ENCODE peak calls at places on chromosomes 16 and 17, in eight cellular contexts. One of them, this sample, is unnamed.

GRCh38 chr17:19590912-19591551 is 57.4 kb downstream of the SLC47A1 start:
- DNase-seq in amniotic stem cell: no peak
- DNase-seq in GM04504: no peak
- DNase-seq in GM23248: no peak
- DNase-seq in stimulated activated CD8-positive, alpha-beta memory T cell treated with anti-CD3 and anti-CD28 coated beads, Interleukin-2, amount 100 ng/mL, for 48 hours: no peak
- DNase-seq in hepatic stellate cell: no peak
- DNase-seq in tibial artery: no peak
- DNase-seq in GM04503: no peak
- DNase-seq in this sample: no peak

GRCh38 chr17:50783193-50783660 is 15.9 kb upstream of the ANKRD40CL start:
- DNase-seq in amniotic stem cell: peak; percentile 23
- DNase-seq in tibial artery: peak; percentile 77
- DNase-seq in hepatic stellate cell: peak; percentile 91
- DNase-seq in GM04503: peak; percentile 26
- DNase-seq in GM04504: peak; percentile 58
- DNase-seq in GM23248: peak; percentile 85
- DNase-seq in stimulated activated CD8-positive, alpha-beta memory T cell treated with anti-CD3 and anti-CD28 coated beads, Interleukin-2, amount 100 ng/mL, for 48 hours: peak; percentile 65
- DNase-seq in this sample: peak; percentile 96

GRCh38 chr17:71251936-71252335 is 868.9 kb upstream of the SOX9 start:
- DNase-seq in GM04504: peak; percentile 40
- DNase-seq in GM04503: peak; percentile 60
- DNase-seq in stimulated activated CD8-positive, alpha-beta memory T cell treated with anti-CD3 and anti-CD28 coated beads, Interleukin-2, amount 100 ng/mL, for 48 hours: no peak
- DNase-seq in tibial artery: no peak
- DNase-seq in GM23248: peak; percentile 71
- DNase-seq in amniotic stem cell: no peak
- DNase-seq in hepatic stellate cell: no peak
- DNase-seq in this sample: no peak

GRCh38 chr16:57324649-57325223 is 33.8 kb upstream of the CCL22 start:
- DNase-seq in GM23248: no peak
- DNase-seq in hepatic stellate cell: no peak
- DNase-seq in GM04503: no peak
- DNase-seq in tibial artery: no peak
- DNase-seq in amniotic stem cell: no peak
- DNase-seq in GM04504: no peak
- DNase-seq in stimulated activated CD8-positive, alpha-beta memory T cell treated with anti-CD3 and anti-CD28 coated beads, Interleukin-2, amount 100 ng/mL, for 48 hours: no peak
- DNase-seq in this sample: no peak

GRCh38 chr17:32833526-32833925 is 43.4 kb downstream of the MYO1D start:
- DNase-seq in hepatic stellate cell: no peak
- DNase-seq in amniotic stem cell: no peak
- DNase-seq in GM23248: no peak
- DNase-seq in GM04504: no peak
- DNase-seq in GM04503: no peak
- DNase-seq in tibial artery: no peak
- DNase-seq in stimulated activated CD8-positive, alpha-beta memory T cell treated with anti-CD3 and anti-CD28 coated beads, Interleukin-2, amount 100 ng/mL, for 48 hours: no peak
- DNase-seq in this sample: no peak

GRCh38 chr16:15404792-15405191 is 9.2 kb downstream of the MPV17L start:
- DNase-seq in stimulated activated CD8-positive, alpha-beta memory T cell treated with anti-CD3 and anti-CD28 coated beads, Interleukin-2, amount 100 ng/mL, for 48 hours: no peak
- DNase-seq in GM04503: no peak
- DNase-seq in GM23248: peak; percentile 10
- DNase-seq in hepatic stellate cell: no peak
- DNase-seq in GM04504: no peak
- DNase-seq in tibial artery: peak; percentile 65
- DNase-seq in amniotic stem cell: no peak
- DNase-seq in this sample: no peak

GRCh38 chr16:49409121-49409520 is 35.5 kb downstream of the C16orf78 start:
- DNase-seq in hepatic stellate cell: no peak
- DNase-seq in GM04504: no peak
- DNase-seq in tibial artery: no peak
- DNase-seq in amniotic stem cell: no peak
- DNase-seq in stimulated activated CD8-positive, alpha-beta memory T cell treated with anti-CD3 and anti-CD28 coated beads, Interleukin-2, amount 100 ng/mL, for 48 hours: no peak
- DNase-seq in GM23248: no peak
- DNase-seq in GM04503: no peak
- DNase-seq in this sample: no peak

GRCh38 chr16:25950586-25951201 is 258.9 kb downstream of the HS3ST4 start:
- DNase-seq in GM23248: no peak
- DNase-seq in GM04504: no peak
- DNase-seq in stimulated activated CD8-positive, alpha-beta memory T cell treated with anti-CD3 and anti-CD28 coated beads, Interleukin-2, amount 100 ng/mL, for 48 hours: no peak
- DNase-seq in amniotic stem cell: no peak
- DNase-seq in tibial artery: no peak
- DNase-seq in GM04503: no peak
- DNase-seq in hepatic stellate cell: no peak
- DNase-seq in this sample: no peak

GRCh38 chr16:70267516-70267915 is 15.8 kb upstream of the EXOSC6 start:
- DNase-seq in hepatic stellate cell: peak; percentile 60
- DNase-seq in stimulated activated CD8-positive, alpha-beta memory T cell treated with anti-CD3 and anti-CD28 coated beads, Interleukin-2, amount 100 ng/mL, for 48 hours: no peak
- DNase-seq in GM04503: no peak
- DNase-seq in GM04504: no peak
- DNase-seq in amniotic stem cell: no peak
- DNase-seq in GM23248: peak; percentile 66
- DNase-seq in tibial artery: no peak
- DNase-seq in this sample: no peak

GRCh38 chr17:76394166-76394565 is 9.8 kb downstream of the SPHK1 start:
- DNase-seq in GM04503: no peak
- DNase-seq in stimulated activated CD8-positive, alpha-beta memory T cell treated with anti-CD3 and anti-CD28 coated beads, Interleukin-2, amount 100 ng/mL, for 48 hours: no peak
- DNase-seq in hepatic stellate cell: no peak
- DNase-seq in GM04504: no peak
- DNase-seq in tibial artery: no peak
- DNase-seq in GM23248: no peak
- DNase-seq in amniotic stem cell: no peak
- DNase-seq in this sample: no peak

GRCh38 chr17:50630524-50631194 is 4.0 kb upstream of the ABCC3 start:
- DNase-seq in GM23248: peak; percentile 49
- DNase-seq in GM04503: no peak
- DNase-seq in GM04504: no peak
- DNase-seq in hepatic stellate cell: no peak
- DNase-seq in tibial artery: no peak
- DNase-seq in amniotic stem cell: no peak
- DNase-seq in stimulated activated CD8-positive, alpha-beta memory T cell treated with anti-CD3 and anti-CD28 coated beads, Interleukin-2, amount 100 ng/mL, for 48 hours: peak; percentile 24
- DNase-seq in this sample: no peak

GRCh38 chr17:82494236-82495055 is 25.1 kb upstream of the FOXK2 start:
- DNase-seq in amniotic stem cell: peak; percentile 87
- DNase-seq in tibial artery: peak; percentile 95
- DNase-seq in GM04504: peak; percentile 91
- DNase-seq in stimulated activated CD8-positive, alpha-beta memory T cell treated with anti-CD3 and anti-CD28 coated beads, Interleukin-2, amount 100 ng/mL, for 48 hours: peak; percentile 73
- DNase-seq in GM23248: peak; percentile 93
- DNase-seq in GM04503: peak; percentile 90
- DNase-seq in hepatic stellate cell: peak; percentile 96
- DNase-seq in this sample: peak; percentile 96

GRCh38 chr16:28609631-28610594 is at the start of gene SULT1A1:
- DNase-seq in stimulated activated CD8-positive, alpha-beta memory T cell treated with anti-CD3 and anti-CD28 coated beads, Interleukin-2, amount 100 ng/mL, for 48 hours: no peak
- DNase-seq in GM23248: no peak
- DNase-seq in GM04504: no peak
- DNase-seq in amniotic stem cell: no peak
- DNase-seq in hepatic stellate cell: no peak
- DNase-seq in tibial artery: peak; percentile 58
- DNase-seq in GM04503: no peak
- DNase-seq in this sample: no peak

GRCh38 chr16:89993971-89994370 is 25.3 kb downstream of the DBNDD1 start:
- DNase-seq in stimulated activated CD8-positive, alpha-beta memory T cell treated with anti-CD3 and anti-CD28 coated beads, Interleukin-2, amount 100 ng/mL, for 48 hours: no peak
- DNase-seq in GM04503: no peak
- DNase-seq in hepatic stellate cell: no peak
- DNase-seq in GM23248: no peak
- DNase-seq in tibial artery: no peak
- DNase-seq in amniotic stem cell: no peak
- DNase-seq in GM04504: no peak
- DNase-seq in this sample: no peak

GRCh38 chr16:86713021-86713631 is 134.8 kb downstream of the FOXL1 start:
- DNase-seq in amniotic stem cell: no peak
- DNase-seq in GM04503: no peak
- DNase-seq in hepatic stellate cell: no peak
- DNase-seq in tibial artery: no peak
- DNase-seq in stimulated activated CD8-positive, alpha-beta memory T cell treated with anti-CD3 and anti-CD28 coated beads, Interleukin-2, amount 100 ng/mL, for 48 hours: no peak
- DNase-seq in GM23248: no peak
- DNase-seq in GM04504: no peak
- DNase-seq in this sample: no peak

GRCh38 chr16:15482068-15482747 is 47.8 kb downstream of the BMERB1 start:
- DNase-seq in GM23248: peak; percentile 98
- DNase-seq in GM04503: peak; percentile 90
- DNase-seq in amniotic stem cell: peak; percentile 88
- DNase-seq in hepatic stellate cell: peak; percentile 84
- DNase-seq in stimulated activated CD8-positive, alpha-beta memory T cell treated with anti-CD3 and anti-CD28 coated beads, Interleukin-2, amount 100 ng/mL, for 48 hours: peak; percentile 15
- DNase-seq in GM04504: peak; percentile 93
- DNase-seq in tibial artery: no peak
- DNase-seq in this sample: peak; percentile 60

GRCh38 chr17:17131876-17132275 is 74.3 kb downstream of the PLD6 start:
- DNase-seq in tibial artery: no peak
- DNase-seq in GM04503: no peak
- DNase-seq in GM04504: no peak
- DNase-seq in hepatic stellate cell: no peak
- DNase-seq in GM23248: no peak
- DNase-seq in stimulated activated CD8-positive, alpha-beta memory T cell treated with anti-CD3 and anti-CD28 coated beads, Interleukin-2, amount 100 ng/mL, for 48 hours: no peak
- DNase-seq in amniotic stem cell: no peak
- DNase-seq in this sample: no peak

GRCh38 chr17:17402558-17402957 is 74.2 kb upstream of the MED9 start:
- DNase-seq in GM04504: no peak
- DNase-seq in hepatic stellate cell: peak; percentile 55
- DNase-seq in amniotic stem cell: no peak
- DNase-seq in tibial artery: no peak
- DNase-seq in GM04503: no peak
- DNase-seq in GM23248: peak; percentile 51
- DNase-seq in stimulated activated CD8-positive, alpha-beta memory T cell treated with anti-CD3 and anti-CD28 coated beads, Interleukin-2, amount 100 ng/mL, for 48 hours: no peak
- DNase-seq in this sample: no peak

GRCh38 chr16:87829123-87829980 is 40.0 kb downstream of the SLC7A5 start:
- DNase-seq in amniotic stem cell: no peak
- DNase-seq in stimulated activated CD8-positive, alpha-beta memory T cell treated with anti-CD3 and anti-CD28 coated beads, Interleukin-2, amount 100 ng/mL, for 48 hours: no peak
- DNase-seq in tibial artery: no peak
- DNase-seq in GM23248: peak; percentile 28
- DNase-seq in hepatic stellate cell: no peak
- DNase-seq in GM04504: no peak
- DNase-seq in GM04503: no peak
- DNase-seq in this sample: no peak

GRCh38 chr16:55330726-55331647 is 7.0 kb downstream of the IRX6 start:
- DNase-seq in stimulated activated CD8-positive, alpha-beta memory T cell treated with anti-CD3 and anti-CD28 coated beads, Interleukin-2, amount 100 ng/mL, for 48 hours: no peak
- DNase-seq in GM23248: no peak
- DNase-seq in tibial artery: no peak
- DNase-seq in GM04504: no peak
- DNase-seq in GM04503: no peak
- DNase-seq in hepatic stellate cell: no peak
- DNase-seq in amniotic stem cell: no peak
- DNase-seq in this sample: no peak

GRCh38 chr17:49574283-49574892 is 1.3 kb upstream of the NXPH3 start:
- DNase-seq in amniotic stem cell: no peak
- DNase-seq in stimulated activated CD8-positive, alpha-beta memory T cell treated with anti-CD3 and anti-CD28 coated beads, Interleukin-2, amount 100 ng/mL, for 48 hours: no peak
- DNase-seq in GM23248: no peak
- DNase-seq in GM04503: no peak
- DNase-seq in GM04504: no peak
- DNase-seq in tibial artery: no peak
- DNase-seq in hepatic stellate cell: no peak
- DNase-seq in this sample: no peak

GRCh38 chr17:60439501-60439900 is 17.2 kb downstream of the CHCT1 start:
- DNase-seq in hepatic stellate cell: peak; percentile 45
- DNase-seq in amniotic stem cell: no peak
- DNase-seq in GM04503: no peak
- DNase-seq in stimulated activated CD8-positive, alpha-beta memory T cell treated with anti-CD3 and anti-CD28 coated beads, Interleukin-2, amount 100 ng/mL, for 48 hours: no peak
- DNase-seq in GM04504: no peak
- DNase-seq in tibial artery: no peak
- DNase-seq in GM23248: peak; percentile 61
- DNase-seq in this sample: no peak

GRCh38 chr16:12059216-12059769 is 82.8 kb downstream of the SNX29 start:
- DNase-seq in GM23248: no peak
- DNase-seq in stimulated activated CD8-positive, alpha-beta memory T cell treated with anti-CD3 and anti-CD28 coated beads, Interleukin-2, amount 100 ng/mL, for 48 hours: no peak
- DNase-seq in amniotic stem cell: no peak
- DNase-seq in hepatic stellate cell: no peak
- DNase-seq in tibial artery: no peak
- DNase-seq in GM04503: no peak
- DNase-seq in GM04504: no peak
- DNase-seq in this sample: no peak

GRCh38 chr17:21510686-21511367 is 134.7 kb downstream of the KCNJ12 start:
- DNase-seq in stimulated activated CD8-positive, alpha-beta memory T cell treated with anti-CD3 and anti-CD28 coated beads, Interleukin-2, amount 100 ng/mL, for 48 hours: no peak
- DNase-seq in hepatic stellate cell: no peak
- DNase-seq in GM04504: no peak
- DNase-seq in amniotic stem cell: no peak
- DNase-seq in GM23248: no peak
- DNase-seq in tibial artery: no peak
- DNase-seq in GM04503: no peak
- DNase-seq in this sample: no peak

GRCh38 chr17:4248504-4249277 is 15.1 kb downstream of the ANKFY1 start:
- DNase-seq in hepatic stellate cell: no peak
- DNase-seq in GM04504: no peak
- DNase-seq in tibial artery: no peak
- DNase-seq in amniotic stem cell: no peak
- DNase-seq in GM23248: no peak
- DNase-seq in stimulated activated CD8-positive, alpha-beta memory T cell treated with anti-CD3 and anti-CD28 coated beads, Interleukin-2, amount 100 ng/mL, for 48 hours: no peak
- DNase-seq in GM04503: no peak
- DNase-seq in this sample: no peak

GRCh38 chr17:55443904-55444303 is 22.3 kb upstream of the MMD start:
- DNase-seq in amniotic stem cell: no peak
- DNase-seq in tibial artery: no peak
- DNase-seq in GM23248: no peak
- DNase-seq in hepatic stellate cell: no peak
- DNase-seq in GM04503: no peak
- DNase-seq in stimulated activated CD8-positive, alpha-beta memory T cell treated with anti-CD3 and anti-CD28 coated beads, Interleukin-2, amount 100 ng/mL, for 48 hours: no peak
- DNase-seq in GM04504: no peak
- DNase-seq in this sample: no peak

GRCh38 chr17:1779571-1780074 is 17.8 kb downstream of the SERPINF1 start:
- DNase-seq in GM23248: peak; percentile 95
- DNase-seq in GM04504: peak; percentile 90
- DNase-seq in GM04503: peak; percentile 92
- DNase-seq in stimulated activated CD8-positive, alpha-beta memory T cell treated with anti-CD3 and anti-CD28 coated beads, Interleukin-2, amount 100 ng/mL, for 48 hours: no peak
- DNase-seq in amniotic stem cell: peak; percentile 85
- DNase-seq in tibial artery: peak; percentile 88
- DNase-seq in hepatic stellate cell: peak; percentile 95
- DNase-seq in this sample: no peak

GRCh38 chr16:86018487-86018886 is 119.5 kb downstream of the IRF8 start:
- DNase-seq in stimulated activated CD8-positive, alpha-beta memory T cell treated with anti-CD3 and anti-CD28 coated beads, Interleukin-2, amount 100 ng/mL, for 48 hours: no peak
- DNase-seq in GM04504: no peak
- DNase-seq in GM23248: peak; percentile 34
- DNase-seq in tibial artery: peak; percentile 39
- DNase-seq in hepatic stellate cell: peak; percentile 40
- DNase-seq in amniotic stem cell: no peak
- DNase-seq in GM04503: no peak
- DNase-seq in this sample: no peak

GRCh38 chr17:17229416-17230098 is 7.4 kb downstream of the FLCN start:
- DNase-seq in hepatic stellate cell: no peak
- DNase-seq in GM23248: no peak
- DNase-seq in tibial artery: no peak
- DNase-seq in GM04503: no peak
- DNase-seq in GM04504: no peak
- DNase-seq in amniotic stem cell: no peak
- DNase-seq in stimulated activated CD8-positive, alpha-beta memory T cell treated with anti-CD3 and anti-CD28 coated beads, Interleukin-2, amount 100 ng/mL, for 48 hours: no peak
- DNase-seq in this sample: no peak

GRCh38 chr16:82062645-82063058 is 27.6 kb downstream of the HSD17B2 start:
- DNase-seq in tibial artery: no peak
- DNase-seq in hepatic stellate cell: no peak
- DNase-seq in amniotic stem cell: no peak
- DNase-seq in GM23248: peak; percentile 80
- DNase-seq in GM04503: peak; percentile 85
- DNase-seq in GM04504: peak; percentile 78
- DNase-seq in stimulated activated CD8-positive, alpha-beta memory T cell treated with anti-CD3 and anti-CD28 coated beads, Interleukin-2, amount 100 ng/mL, for 48 hours: no peak
- DNase-seq in this sample: no peak

GRCh38 chr17:4232168-4232813 is 31.5 kb downstream of the ANKFY1 start:
- DNase-seq in GM23248: peak; percentile 84
- DNase-seq in stimulated activated CD8-positive, alpha-beta memory T cell treated with anti-CD3 and anti-CD28 coated beads, Interleukin-2, amount 100 ng/mL, for 48 hours: no peak
- DNase-seq in GM04504: peak; percentile 38
- DNase-seq in GM04503: peak; percentile 31
- DNase-seq in amniotic stem cell: no peak
- DNase-seq in tibial artery: no peak
- DNase-seq in hepatic stellate cell: no peak
- DNase-seq in this sample: no peak

GRCh38 chr16:86609115-86609514 is 30.8 kb downstream of the FOXL1 start:
- DNase-seq in hepatic stellate cell: peak; percentile 88
- DNase-seq in stimulated activated CD8-positive, alpha-beta memory T cell treated with anti-CD3 and anti-CD28 coated beads, Interleukin-2, amount 100 ng/mL, for 48 hours: no peak
- DNase-seq in amniotic stem cell: peak; percentile 81
- DNase-seq in tibial artery: no peak
- DNase-seq in GM04503: peak; percentile 92
- DNase-seq in GM23248: peak; percentile 86
- DNase-seq in GM04504: peak; percentile 55
- DNase-seq in this sample: no peak

GRCh38 chr16:1073566-1074378 is 1.2 kb downstream of the SSTR5 start:
- DNase-seq in GM04504: no peak
- DNase-seq in tibial artery: no peak
- DNase-seq in GM23248: no peak
- DNase-seq in hepatic stellate cell: no peak
- DNase-seq in stimulated activated CD8-positive, alpha-beta memory T cell treated with anti-CD3 and anti-CD28 coated beads, Interleukin-2, amount 100 ng/mL, for 48 hours: no peak
- DNase-seq in GM04503: no peak
- DNase-seq in amniotic stem cell: no peak
- DNase-seq in this sample: no peak